ENCODE peak calls at places on chromosomes 12 and 14, in five cellular contexts. B is NCI-H510A treated with DMSO at 0.1 percent for 48 hours; I is cardiac fibroblast; L is activated CD4-positive, alpha-beta T cell treated with anti-CD3 and anti-CD28 coated beads, Interleukin-2, amount 10 ng/mL, durations not matched to agents 7 days and 5 days; C is HTR-8/SVneo. P is an unnamed sample.

GRCh38 chr14:76113691-76114090 is 38.0 kb upstream of the GPATCH2L start:
- DNase-seq in B (no peak), I (no peak), L (no peak), C (no peak), P (no peak)

GRCh38 chr14:69154779-69155178 is 1.9 kb upstream of the DCAF5 start:
- DNase-seq in B (peak; percentile 64), I (peak; percentile 14), L (no peak), C (no peak), P (peak; percentile 28)

GRCh38 chr14:72177246-72177645 is 245.0 kb downstream of the RGS6 start:
- DNase-seq in B (no peak), I (no peak), L (no peak), C (no peak), P (no peak)

GRCh38 chr12:62613092-62613491 is 146.5 kb downstream of the MON2 start:
- DNase-seq in B (no peak), I (no peak), L (no peak), C (no peak), P (no peak)

GRCh38 chr12:53985358-53985899 is 483 bp downstream of the HOXC10 start:
- DNase-seq in B (no peak), I (no peak), L (no peak), C (no peak), P (no peak)

GRCh38 chr14:21846227-21846885 is 172.7 kb upstream of the OR4E1 start:
- DNase-seq in B (no peak), I (no peak), L (peak; percentile 74), C (no peak), P (no peak)

GRCh38 chr12:122309564-122310121 is 43.3 kb upstream of the VPS33A start:
- DNase-seq in B (no peak), I (no peak), L (no peak), C (no peak), P (no peak)

GRCh38 chr14:49687942-49688700 is at the start of gene POLE2:
- DNase-seq in B (peak; percentile 65), I (peak; percentile 72), L (peak; percentile 77), C (peak; percentile 71), P (peak; percentile 69)

GRCh38 chr14:28142400-28143015 is 624.1 kb upstream of the FOXG1 start:
- DNase-seq in B (peak; percentile 52), I (peak; percentile 37), L (no peak), C (no peak), P (peak; percentile 39)

GRCh38 chr14:75831455-75831854 is 150.3 kb downstream of the TGFB3 start:
- DNase-seq in B (peak; percentile 76), I (peak; percentile 80), L (peak; percentile 73), C (no peak), P (peak; percentile 64)

GRCh38 chr12:50806176-50806575 is 36.5 kb upstream of the TMPRSS12 start:
- DNase-seq in B (no peak), I (no peak), L (no peak), C (no peak), P (no peak)

GRCh38 chr14:61254803-61255526 is 26.2 kb downstream of the TMEM30B start:
- DNase-seq in B (no peak), I (no peak), L (no peak), C (no peak), P (no peak)

P was measured in HCEC 1CT.